ENCODE peak calls at places on chromosomes 13 and 19, in seven cellular contexts. One of them, this sample, is unnamed.

GRCh38 chr19:51020988-51021651 is 1.6 kb upstream of the KLK10 start:
- DNase-seq in retina: peak
- DNase-seq in ELR: peak
- DNase-seq in GM18507: no peak
- DNase-seq in neural crest cell: no peak
- DNase-seq in activated T-cell treated with anti-CD3 and anti-CD28 coated beads for 1 hour: no peak
- DNase-seq in hippocampal formation: no peak
- DNase-seq in this sample: no peak

GRCh38 chr19:51511353-51511752 is 9.8 kb upstream of the SIGLEC12 start:
- DNase-seq in neural crest cell: no peak
- DNase-seq in ELR: peak
- DNase-seq in activated T-cell treated with anti-CD3 and anti-CD28 coated beads for 1 hour: no peak
- DNase-seq in hippocampal formation: no peak
- DNase-seq in retina: no peak
- DNase-seq in GM18507: no peak
- DNase-seq in this sample: no peak

GRCh38 chr13:95360464-95361097 is 59.3 kb upstream of the ABCC4 start:
- DNase-seq in ELR: peak
- DNase-seq in hippocampal formation: no peak
- DNase-seq in retina: peak
- DNase-seq in activated T-cell treated with anti-CD3 and anti-CD28 coated beads for 1 hour: no peak
- DNase-seq in neural crest cell: no peak
- DNase-seq in GM18507: no peak
- DNase-seq in this sample: no peak

GRCh38 chr19:50870417-50871089 is 2.7 kb upstream of the KLK2 start:
- DNase-seq in neural crest cell: no peak
- DNase-seq in GM18507: no peak
- DNase-seq in hippocampal formation: no peak
- DNase-seq in ELR: no peak
- DNase-seq in activated T-cell treated with anti-CD3 and anti-CD28 coated beads for 1 hour: no peak
- DNase-seq in retina: no peak
- DNase-seq in this sample: no peak

GRCh38 chr13:44244288-44244687 is 129.3 kb upstream of the SERP2 start:
- DNase-seq in hippocampal formation: no peak
- DNase-seq in activated T-cell treated with anti-CD3 and anti-CD28 coated beads for 1 hour: no peak
- DNase-seq in retina: no peak
- DNase-seq in neural crest cell: no peak
- DNase-seq in GM18507: no peak
- DNase-seq in ELR: peak
- DNase-seq in this sample: no peak

GRCh38 chr13:47287291-47287751 is 390.5 kb upstream of the HTR2A start:
- DNase-seq in hippocampal formation: no peak
- DNase-seq in ELR: peak
- DNase-seq in activated T-cell treated with anti-CD3 and anti-CD28 coated beads for 1 hour: no peak
- DNase-seq in neural crest cell: no peak
- DNase-seq in GM18507: no peak
- DNase-seq in retina: no peak
- DNase-seq in this sample: no peak

GRCh38 chr19:7701654-7702457 is at the start of gene FCER2:
- DNase-seq in ELR: no peak
- DNase-seq in GM18507: no peak
- DNase-seq in activated T-cell treated with anti-CD3 and anti-CD28 coated beads for 1 hour: no peak
- DNase-seq in retina: no peak
- DNase-seq in hippocampal formation: no peak
- DNase-seq in neural crest cell: no peak
- DNase-seq in this sample: no peak

GRCh38 chr13:32136716-32137115 is 105.1 kb downstream of the FRY start:
- DNase-seq in neural crest cell: no peak
- DNase-seq in GM18507: no peak
- DNase-seq in hippocampal formation: no peak
- DNase-seq in ELR: no peak
- DNase-seq in activated T-cell treated with anti-CD3 and anti-CD28 coated beads for 1 hour: no peak
- DNase-seq in retina: no peak
- DNase-seq in this sample: no peak

GRCh38 chr19:7554990-7555864 is 19.7 kb downstream of the PNPLA6 start:
- DNase-seq in neural crest cell: no peak
- DNase-seq in retina: no peak
- DNase-seq in GM18507: peak
- DNase-seq in hippocampal formation: no peak
- DNase-seq in ELR: peak
- DNase-seq in activated T-cell treated with anti-CD3 and anti-CD28 coated beads for 1 hour: no peak
- DNase-seq in this sample: no peak

This sample was measured in NCI-H1048.